ENCODE peak calls at places on chromosomes 3 and 15, in five cellular contexts. X, E, T, S and P are unnamed samples.

GRCh38 chr15:84104853-84105252 is 130.7 kb upstream of the GOLGA6L4 start:
- DNase-seq in X (no peak), E (no peak), T (no peak), S (no peak), P (no peak)

GRCh38 chr3:70856414-70857162 is 544.1 kb upstream of the MDFIC2 start:
- DNase-seq in X (peak; percentile 49), E (no peak), T (peak; percentile 99), S (no peak), P (no peak)

GRCh38 chr3:47669026-47669749 is 90.5 kb upstream of the CSPG5 start:
- DNase-seq in X (no peak), E (no peak), T (peak; percentile 79), S (no peak), P (no peak)

GRCh38 chr15:87089551-87089950 is 1009.9 kb downstream of the AGBL1 start:
- DNase-seq in X (no peak), E (no peak), T (peak; percentile 7), S (no peak), P (no peak)

GRCh38 chr15:29003446-29004233 is 117.9 kb downstream of the APBA2 start:
- DNase-seq in X (no peak), E (no peak), T (no peak), S (no peak), P (no peak)

GRCh38 chr3:117407317-117407716 is 697.7 kb downstream of the TUSC7 start:
- DNase-seq in X (no peak), E (no peak), T (peak; percentile 44), S (peak; percentile 38), P (no peak)

GRCh38 chr3:14804835-14805780 is 13.7 kb upstream of the FGD5 start:
- DNase-seq in X (no peak), E (no peak), T (no peak), S (no peak), P (no peak)

GRCh38 chr3:196569003-196569516 is 600 bp downstream of the FBXO45 start:
- DNase-seq in X (peak; percentile 50), E (peak; percentile 29), T (peak; percentile 47), S (peak; percentile 51), P (no peak)

GRCh38 chr15:29208352-29208751 is 61.3 kb downstream of the NSMCE3 start:
- DNase-seq in X (no peak), E (no peak), T (peak; percentile 10), S (peak; percentile 4), P (no peak)

GRCh38 chr15:63752075-63752684 is 81.6 kb downstream of the HERC1 start:
- DNase-seq in X (peak; percentile 69), E (no peak), T (peak; percentile 73), S (peak; percentile 85), P (peak; percentile 54)

GRCh38 chr3:54427951-54428871 is 305.9 kb downstream of the CACNA2D3 start:
- DNase-seq in X (peak; percentile 70), E (no peak), T (peak; percentile 68), S (peak; percentile 44), P (peak; percentile 0)

GRCh38 chr3:177574232-177574856 is 377.1 kb upstream of the TBL1XR1 start:
- DNase-seq in X (peak; percentile 41), E (no peak), T (peak; percentile 89), S (peak; percentile 93), P (no peak)

GRCh38 chr3:129421988-129422745 is 6.3 kb downstream of the EFCAB12 start:
- DNase-seq in X (no peak), E (no peak), T (no peak), S (peak; percentile 35), P (no peak)

GRCh38 chr3:16511561-16512434 is 1.7 kb downstream of the RFTN1 start:
- DNase-seq in X (peak; percentile 70), E (peak; percentile 70), T (peak; percentile 59), S (no peak), P (peak; percentile 85)

GRCh38 chr15:33988384-33988783 is 20.1 kb downstream of the CHRM5 start:
- DNase-seq in X (no peak), E (no peak), T (no peak), S (peak; percentile 23), P (no peak)

GRCh38 chr3:53581671-53582070 is 87.3 kb downstream of the CACNA1D start:
- DNase-seq in X (no peak), E (no peak), T (peak; percentile 10), S (no peak), P (no peak)

GRCh38 chr3:125001557-125002413 is 54.0 kb downstream of the HEG1 start:
- DNase-seq in X (no peak), E (no peak), T (no peak), S (no peak), P (peak; percentile 7)

GRCh38 chr3:24523988-24524727 is 29.5 kb upstream of the THRB start:
- DNase-seq in X (no peak), E (no peak), T (peak; percentile 98), S (peak; percentile 59), P (no peak)

GRCh38 chr3:72127843-72128242 is 342.9 kb upstream of the PROK2 start:
- DNase-seq in X (peak; percentile 49), E (no peak), T (peak; percentile 81), S (no peak), P (no peak)

GRCh38 chr3:45143673-45144670 is 2.2 kb downstream of the CDCP1 start:
- DNase-seq in X (no peak), E (no peak), T (no peak), S (no peak), P (no peak)

GRCh38 chr3:10417849-10418248 is 87.5 kb downstream of the ATP2B2 start:
- DNase-seq in X (no peak), E (no peak), T (peak; percentile 21), S (peak; percentile 20), P (no peak)

GRCh38 chr3:128987297-128987696 is 6.6 kb downstream of the CFAP92 start:
- DNase-seq in X (no peak), E (no peak), T (no peak), S (no peak), P (no peak)

GRCh38 chr3:52471371-52472238 is 16.2 kb downstream of the NISCH start:
- DNase-seq in X (peak; percentile 81), E (no peak), T (peak; percentile 74), S (peak; percentile 50), P (no peak)

GRCh38 chr3:86985427-86985826 is 5.5 kb downstream of the VGLL3 start:
- DNase-seq in X (no peak), E (no peak), T (no peak), S (no peak), P (no peak)

GRCh38 chr3:54133196-54133595 is 10.8 kb downstream of the CACNA2D3 start:
- DNase-seq in X (no peak), E (no peak), T (no peak), S (no peak), P (no peak)

GRCh38 chr15:61124195-61124594 is 104.9 kb downstream of the RORA start:
- DNase-seq in X (no peak), E (no peak), T (no peak), S (no peak), P (no peak)

GRCh38 chr3:151443583-151443982 is 17.3 kb downstream of the IGSF10 start:
- DNase-seq in X (no peak), E (no peak), T (no peak), S (peak; percentile 19), P (no peak)

GRCh38 chr3:171061749-171062148 is 35.2 kb upstream of the SLC2A2 start:
- DNase-seq in X (no peak), E (no peak), T (no peak), S (no peak), P (no peak)

GRCh38 chr15:74620636-74621545 is 5.3 kb downstream of the CLK3 start:
- DNase-seq in X (peak; percentile 88), E (peak; percentile 65), T (peak; percentile 72), S (peak; percentile 86), P (peak; percentile 80)

GRCh38 chr15:91469627-91470567 is 369.8 kb downstream of the SV2B start:
- DNase-seq in X (no peak), E (peak; percentile 32), T (no peak), S (peak; percentile 70), P (peak; percentile 75)

GRCh38 chr15:66894363-66894762 is 171.0 kb upstream of the SMAD3 start:
- DNase-seq in X (no peak), E (no peak), T (no peak), S (no peak), P (no peak)

GRCh38 chr15:76431936-76432335 is 95.4 kb downstream of the ISL2 start:
- DNase-seq in X (no peak), E (no peak), T (no peak), S (no peak), P (no peak)

GRCh38 chr3:157938154-157938774 is 168.0 kb downstream of the SHOX2 start:
- DNase-seq in X (peak; percentile 68), E (no peak), T (peak; percentile 60), S (no peak), P (no peak)

GRCh38 chr3:70000563-70001081 is 1.1 kb downstream of the SAMMSON start:
- DNase-seq in X (no peak), E (no peak), T (no peak), S (no peak), P (no peak)

GRCh38 chr3:126672340-126672739 is 17.4 kb upstream of the TXNRD3 start:
- DNase-seq in X (no peak), E (no peak), T (no peak), S (no peak), P (no peak)

GRCh38 chr15:70775160-70775559 is 11.8 kb upstream of the UACA start:
- DNase-seq in X (peak; percentile 83), E (no peak), T (peak; percentile 76), S (no peak), P (no peak)

GRCh38 chr15:25239471-25240345 is 199.1 kb downstream of the UBE3A start:
- DNase-seq in X (no peak), E (no peak), T (no peak), S (no peak), P (no peak)

GRCh38 chr3:52270252-52270754 is 8.1 kb downstream of the WDR82 start:
- DNase-seq in X (no peak), E (no peak), T (no peak), S (no peak), P (no peak)

GRCh38 chr15:67992834-67993233 is 61.3 kb upstream of the PIAS1 start:
- DNase-seq in X (no peak), E (no peak), T (peak; percentile 65), S (peak; percentile 42), P (no peak)

GRCh38 chr3:132926098-132926497 is 112.1 kb upstream of the TMEM108 start:
- DNase-seq in X (no peak), E (no peak), T (no peak), S (no peak), P (no peak)